ENCODE peak calls at places on chromosome 4, in eight cellular contexts. One of them, this sample, is unnamed. For H3K27me3, the result is how much of the 10 kb centered on the place peaks cover.

GRCh38 chr4:89657931-89658700 is 178.8 kb downstream of the SNCA start:
- DNase-seq in left ventricle myocardium inferior: no peak
- DNase-seq in IMR-90: peak
- DNase-seq in CD4-positive, CD25-positive, alpha-beta regulatory T cell: peak
- DNase-seq in HCT116: peak
- DNase-seq in CD4-positive, alpha-beta memory T cell: peak
- DNase-seq in heart right ventricle: no peak
- DNase-seq in pancreas: no peak
- DNase-seq in this sample: no peak

GRCh38 chr4:175807596-175807995 is 4.5 kb downstream of the GPM6A start:
- DNase-seq in HCT116: no peak
- DNase-seq in left ventricle myocardium inferior: no peak
- DNase-seq in pancreas: no peak
- DNase-seq in heart right ventricle: no peak
- DNase-seq in IMR-90: no peak
- DNase-seq in CD4-positive, CD25-positive, alpha-beta regulatory T cell: no peak
- DNase-seq in CD4-positive, alpha-beta memory T cell: no peak
- DNase-seq in this sample: no peak

GRCh38 chr4:75629239-75629638 is 1.1 kb downstream of the CDKL2 start:
- DNase-seq in CD4-positive, CD25-positive, alpha-beta regulatory T cell: no peak
- DNase-seq in CD4-positive, alpha-beta memory T cell: no peak
- DNase-seq in heart right ventricle: no peak
- DNase-seq in IMR-90: no peak
- DNase-seq in HCT116: no peak
- DNase-seq in left ventricle myocardium inferior: no peak
- DNase-seq in pancreas: no peak
- DNase-seq in this sample: no peak

GRCh38 chr4:140568507-140569306 is at the start of gene UCP1:
- DNase-seq in heart right ventricle: peak
- DNase-seq in pancreas: peak
- DNase-seq in left ventricle myocardium inferior: peak
- DNase-seq in IMR-90: no peak
- DNase-seq in HCT116: no peak
- DNase-seq in CD4-positive, alpha-beta memory T cell: no peak
- DNase-seq in CD4-positive, CD25-positive, alpha-beta regulatory T cell: no peak
- DNase-seq in this sample: no peak

GRCh38 chr4:165971941-165972340 is 98.9 kb downstream of the TLL1 start:
- DNase-seq in CD4-positive, alpha-beta memory T cell: no peak
- DNase-seq in pancreas: no peak
- DNase-seq in HCT116: no peak
- DNase-seq in heart right ventricle: no peak
- DNase-seq in CD4-positive, CD25-positive, alpha-beta regulatory T cell: no peak
- DNase-seq in left ventricle myocardium inferior: no peak
- DNase-seq in IMR-90: no peak
- DNase-seq in this sample: no peak

GRCh38 chr4:106263594-106264330 is 52.2 kb downstream of the TBCK start:
- DNase-seq in CD4-positive, alpha-beta memory T cell: no peak
- DNase-seq in CD4-positive, CD25-positive, alpha-beta regulatory T cell: no peak
- DNase-seq in IMR-90: no peak
- DNase-seq in left ventricle myocardium inferior: no peak
- DNase-seq in pancreas: no peak
- DNase-seq in HCT116: no peak
- DNase-seq in heart right ventricle: no peak
- DNase-seq in this sample: no peak

GRCh38 chr4:84944952-84945351 is 21.5 kb downstream of the WDFY3 start:
- DNase-seq in heart right ventricle: no peak
- DNase-seq in left ventricle myocardium inferior: no peak
- DNase-seq in HCT116: no peak
- DNase-seq in IMR-90: peak
- DNase-seq in CD4-positive, alpha-beta memory T cell: no peak
- DNase-seq in CD4-positive, CD25-positive, alpha-beta regulatory T cell: no peak
- DNase-seq in pancreas: no peak
- DNase-seq in this sample: no peak

GRCh38 chr4:157172011-157172410 is 48.5 kb upstream of the GRIA2 start:
- DNase-seq in CD4-positive, CD25-positive, alpha-beta regulatory T cell: no peak
- DNase-seq in HCT116: peak
- DNase-seq in left ventricle myocardium inferior: no peak
- DNase-seq in IMR-90: peak
- DNase-seq in pancreas: no peak
- DNase-seq in CD4-positive, alpha-beta memory T cell: no peak
- DNase-seq in heart right ventricle: no peak
- DNase-seq in this sample: no peak

GRCh38 chr4:39635023-39635422 is 3.6 kb downstream of the SMIM14 start:
- DNase-seq in CD4-positive, CD25-positive, alpha-beta regulatory T cell: no peak
- DNase-seq in heart right ventricle: no peak
- DNase-seq in CD4-positive, alpha-beta memory T cell: no peak
- DNase-seq in IMR-90: no peak
- DNase-seq in pancreas: peak
- DNase-seq in left ventricle myocardium inferior: no peak
- DNase-seq in HCT116: no peak
- DNase-seq in this sample: no peak

GRCh38 chr4:93788712-93789111 is 39.8 kb upstream of the ATOH1 start:
- DNase-seq in pancreas: no peak
- DNase-seq in heart right ventricle: no peak
- DNase-seq in HCT116: peak
- DNase-seq in CD4-positive, alpha-beta memory T cell: no peak
- DNase-seq in IMR-90: peak
- DNase-seq in CD4-positive, CD25-positive, alpha-beta regulatory T cell: peak
- DNase-seq in left ventricle myocardium inferior: no peak
- DNase-seq in this sample: no peak

GRCh38 chr4:56052966-56053365 is 104.2 kb downstream of the CEP135 start:
- DNase-seq in CD4-positive, alpha-beta memory T cell: no peak
- DNase-seq in CD4-positive, CD25-positive, alpha-beta regulatory T cell: no peak
- DNase-seq in HCT116: no peak
- DNase-seq in heart right ventricle: no peak
- DNase-seq in left ventricle myocardium inferior: no peak
- DNase-seq in IMR-90: no peak
- DNase-seq in pancreas: no peak
- DNase-seq in this sample: no peak

GRCh38 chr4:21986312-21986711 is 37.7 kb upstream of the KCNIP4 start:
- DNase-seq in heart right ventricle: no peak
- DNase-seq in HCT116: no peak
- DNase-seq in left ventricle myocardium inferior: no peak
- DNase-seq in pancreas: no peak
- DNase-seq in CD4-positive, alpha-beta memory T cell: no peak
- DNase-seq in CD4-positive, CD25-positive, alpha-beta regulatory T cell: no peak
- DNase-seq in IMR-90: no peak
- DNase-seq in this sample: no peak

GRCh38 chr4:117135634-117136354 is 50.4 kb upstream of the TRAM1L1 start:
- DNase-seq in heart right ventricle: no peak
- DNase-seq in CD4-positive, alpha-beta memory T cell: no peak
- DNase-seq in left ventricle myocardium inferior: no peak
- DNase-seq in HCT116: no peak
- DNase-seq in CD4-positive, CD25-positive, alpha-beta regulatory T cell: no peak
- DNase-seq in IMR-90: no peak
- DNase-seq in pancreas: no peak
- DNase-seq in this sample: no peak

GRCh38 chr4:33722800-33723511 is 2521.4 kb downstream of the ARAP2 start:
- DNase-seq in HCT116: no peak
- DNase-seq in pancreas: no peak
- DNase-seq in heart right ventricle: no peak
- DNase-seq in CD4-positive, CD25-positive, alpha-beta regulatory T cell: no peak
- DNase-seq in CD4-positive, alpha-beta memory T cell: no peak
- DNase-seq in IMR-90: no peak
- DNase-seq in left ventricle myocardium inferior: no peak
- DNase-seq in this sample: no peak

GRCh38 chr4:39201963-39202362 is 19.6 kb downstream of the WDR19 start:
- DNase-seq in CD4-positive, CD25-positive, alpha-beta regulatory T cell: no peak
- DNase-seq in IMR-90: no peak
- DNase-seq in CD4-positive, alpha-beta memory T cell: no peak
- DNase-seq in HCT116: no peak
- DNase-seq in left ventricle myocardium inferior: no peak
- DNase-seq in heart right ventricle: no peak
- DNase-seq in pancreas: no peak
- DNase-seq in this sample: no peak

GRCh38 chr4:128835498-128836222 is 26.2 kb downstream of the JADE1 start:
- DNase-seq in IMR-90: no peak
- DNase-seq in pancreas: peak
- DNase-seq in HCT116: no peak
- DNase-seq in CD4-positive, alpha-beta memory T cell: no peak
- DNase-seq in heart right ventricle: peak
- DNase-seq in CD4-positive, CD25-positive, alpha-beta regulatory T cell: no peak
- DNase-seq in left ventricle myocardium inferior: peak
- DNase-seq in this sample: no peak

GRCh38 chr4:16757080-16757521 is 141.3 kb downstream of the LDB2 start:
- DNase-seq in heart right ventricle: no peak
- DNase-seq in HCT116: no peak
- DNase-seq in left ventricle myocardium inferior: no peak
- DNase-seq in CD4-positive, CD25-positive, alpha-beta regulatory T cell: no peak
- DNase-seq in pancreas: no peak
- DNase-seq in IMR-90: peak
- DNase-seq in CD4-positive, alpha-beta memory T cell: no peak
- DNase-seq in this sample: no peak

GRCh38 chr4:169922632-169923276 is 103.4 kb downstream of the MFAP3L start:
- DNase-seq in pancreas: no peak
- DNase-seq in HCT116: no peak
- DNase-seq in IMR-90: no peak
- DNase-seq in left ventricle myocardium inferior: no peak
- DNase-seq in CD4-positive, alpha-beta memory T cell: no peak
- DNase-seq in heart right ventricle: no peak
- DNase-seq in CD4-positive, CD25-positive, alpha-beta regulatory T cell: no peak
- DNase-seq in this sample: no peak

GRCh38 chr4:173539986-173540385 is 10.0 kb upstream of the HAND2 start:
- DNase-seq in CD4-positive, CD25-positive, alpha-beta regulatory T cell: no peak
- DNase-seq in HCT116: no peak
- DNase-seq in IMR-90: no peak
- DNase-seq in left ventricle myocardium inferior: no peak
- DNase-seq in pancreas: no peak
- DNase-seq in heart right ventricle: no peak
- DNase-seq in CD4-positive, alpha-beta memory T cell: no peak
- DNase-seq in this sample: no peak

GRCh38 chr4:173545440-173545839 is 15.4 kb upstream of the HAND2 start:
- DNase-seq in CD4-positive, alpha-beta memory T cell: no peak
- DNase-seq in CD4-positive, CD25-positive, alpha-beta regulatory T cell: no peak
- DNase-seq in left ventricle myocardium inferior: no peak
- DNase-seq in pancreas: no peak
- DNase-seq in IMR-90: no peak
- DNase-seq in heart right ventricle: no peak
- DNase-seq in HCT116: no peak
- DNase-seq in this sample: no peak

GRCh38 chr4:173546776-173547175 is 16.7 kb upstream of the HAND2 start:
- DNase-seq in heart right ventricle: no peak
- DNase-seq in CD4-positive, alpha-beta memory T cell: no peak
- DNase-seq in HCT116: no peak
- DNase-seq in CD4-positive, CD25-positive, alpha-beta regulatory T cell: no peak
- DNase-seq in pancreas: no peak
- DNase-seq in IMR-90: no peak
- DNase-seq in left ventricle myocardium inferior: no peak
- DNase-seq in this sample: no peak

GRCh38 chr4:173538903-173539445 is 8.9 kb upstream of the HAND2 start:
- DNase-seq in heart right ventricle: no peak
- DNase-seq in left ventricle myocardium inferior: no peak
- DNase-seq in CD4-positive, CD25-positive, alpha-beta regulatory T cell: no peak
- DNase-seq in pancreas: no peak
- DNase-seq in CD4-positive, alpha-beta memory T cell: no peak
- DNase-seq in IMR-90: no peak
- DNase-seq in HCT116: no peak
- DNase-seq in this sample: no peak

DNA sequence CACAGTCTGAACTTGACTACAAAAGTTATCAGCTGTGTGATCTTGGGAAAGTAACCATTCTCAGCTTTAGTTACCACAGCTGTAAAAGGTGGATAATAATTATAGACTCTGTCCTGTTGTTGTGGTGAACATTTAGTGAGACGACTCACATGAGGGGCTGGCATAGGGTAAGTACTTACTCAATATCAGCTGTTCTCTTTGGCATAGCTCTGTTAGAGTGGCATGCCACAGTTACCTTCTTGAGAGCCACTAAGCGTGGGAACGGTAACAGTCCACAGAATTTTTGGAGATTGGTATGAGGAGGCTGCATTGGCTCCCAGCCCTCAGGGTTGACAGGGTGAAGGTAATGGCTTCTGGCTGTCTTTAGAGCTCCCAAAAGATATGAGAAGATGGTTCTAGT is 13.2 kb upstream of the HAND2 start:
- DNase-seq in HCT116: no peak
- DNase-seq in left ventricle myocardium inferior: no peak
- DNase-seq in heart right ventricle: no peak
- DNase-seq in pancreas: no peak
- DNase-seq in CD4-positive, CD25-positive, alpha-beta regulatory T cell: no peak
- DNase-seq in IMR-90: no peak
- DNase-seq in CD4-positive, alpha-beta memory T cell: no peak
- DNase-seq in this sample: no peak
- H3K27me3 ChIP-seq in HCT116: half or more
- H3K27me3 ChIP-seq in left ventricle myocardium inferior: under half
- H3K27me3 ChIP-seq in heart right ventricle: under half
- H3K27me3 ChIP-seq in pancreas: under half
- H3K27me3 ChIP-seq in CD4-positive, CD25-positive, alpha-beta regulatory T cell: under half
- H3K27me3 ChIP-seq in IMR-90: under half
- H3K27me3 ChIP-seq in CD4-positive, alpha-beta memory T cell: under half
- H3K27me3 ChIP-seq in this sample: under half

GRCh38 chr4:87523307-87523706 is 5.9 kb downstream of the SPARCL1 start:
- DNase-seq in CD4-positive, alpha-beta memory T cell: no peak
- DNase-seq in pancreas: no peak
- DNase-seq in IMR-90: no peak
- DNase-seq in heart right ventricle: no peak
- DNase-seq in left ventricle myocardium inferior: no peak
- DNase-seq in HCT116: no peak
- DNase-seq in CD4-positive, CD25-positive, alpha-beta regulatory T cell: no peak
- DNase-seq in this sample: no peak
- H3K4me3 ChIP-seq in CD4-positive, alpha-beta memory T cell: no peak
- H3K4me3 ChIP-seq in pancreas: no peak
- H3K4me3 ChIP-seq in IMR-90: no peak
- H3K4me3 ChIP-seq in heart right ventricle: peak
- H3K4me3 ChIP-seq in left ventricle myocardium inferior: peak
- H3K4me3 ChIP-seq in HCT116: no peak
- H3K4me3 ChIP-seq in CD4-positive, CD25-positive, alpha-beta regulatory T cell: no peak
- H3K4me3 ChIP-seq in this sample: no peak

GRCh38 chr4:80187677-80188076 is 9.6 kb upstream of the PRDM8 start:
- DNase-seq in HCT116: no peak
- DNase-seq in CD4-positive, CD25-positive, alpha-beta regulatory T cell: no peak
- DNase-seq in heart right ventricle: no peak
- DNase-seq in IMR-90: no peak
- DNase-seq in CD4-positive, alpha-beta memory T cell: no peak
- DNase-seq in left ventricle myocardium inferior: no peak
- DNase-seq in pancreas: no peak
- DNase-seq in this sample: no peak
- H3K27me3 ChIP-seq in HCT116: under half
- H3K27me3 ChIP-seq in CD4-positive, CD25-positive, alpha-beta regulatory T cell: under half
- H3K27me3 ChIP-seq in heart right ventricle: half or more
- H3K27me3 ChIP-seq in IMR-90: under half
- H3K27me3 ChIP-seq in CD4-positive, alpha-beta memory T cell: under half
- H3K27me3 ChIP-seq in left ventricle myocardium inferior: half or more
- H3K27me3 ChIP-seq in pancreas: under half
- H3K27me3 ChIP-seq in this sample: under half

DNA sequence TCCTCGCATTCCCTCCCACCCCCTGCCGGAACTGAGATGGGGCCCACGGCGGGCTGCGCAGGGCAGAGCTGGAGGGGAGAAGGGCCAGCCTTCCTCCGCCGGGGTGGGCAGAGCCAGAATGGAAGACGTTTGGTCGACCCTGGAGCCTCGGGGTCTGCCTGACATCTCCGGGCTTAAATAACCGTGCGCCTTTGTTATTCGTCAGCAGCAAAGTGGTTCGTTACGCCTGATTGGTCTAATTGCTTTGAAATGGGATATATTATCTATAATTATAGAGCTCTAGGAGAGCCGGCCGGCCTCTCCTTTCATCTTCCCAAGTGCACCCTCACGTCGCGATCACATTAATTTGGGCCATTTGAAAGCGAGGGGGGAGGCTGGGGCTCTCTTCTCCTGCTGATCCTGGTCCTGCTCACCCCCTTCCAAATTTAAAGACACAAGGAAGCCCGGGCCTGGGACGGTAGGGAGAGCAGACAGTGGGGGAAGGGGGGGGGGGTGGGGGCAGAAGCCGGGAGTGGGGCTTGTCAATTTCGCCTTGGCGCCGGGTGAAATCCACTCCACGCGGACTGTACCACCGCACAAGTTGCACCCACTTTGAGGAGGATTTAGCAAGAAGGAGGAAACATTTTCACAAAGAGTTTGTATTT is 4.7 kb upstream of the MSX1 start:
- DNase-seq in pancreas: no peak
- DNase-seq in IMR-90: no peak
- DNase-seq in heart right ventricle: no peak
- DNase-seq in CD4-positive, CD25-positive, alpha-beta regulatory T cell: no peak
- DNase-seq in left ventricle myocardium inferior: no peak
- DNase-seq in CD4-positive, alpha-beta memory T cell: no peak
- DNase-seq in HCT116: no peak
- DNase-seq in this sample: no peak
- H3K4me3 ChIP-seq in pancreas: no peak
- H3K4me3 ChIP-seq in IMR-90: no peak
- H3K4me3 ChIP-seq in heart right ventricle: no peak
- H3K4me3 ChIP-seq in CD4-positive, CD25-positive, alpha-beta regulatory T cell: no peak
- H3K4me3 ChIP-seq in left ventricle myocardium inferior: no peak
- H3K4me3 ChIP-seq in CD4-positive, alpha-beta memory T cell: no peak
- H3K4me3 ChIP-seq in HCT116: no peak
- H3K4me3 ChIP-seq in this sample: no peak